ENCODE peak calls at places on chromosomes 5 and 9, in seven cellular contexts. One of them, this sample, is unnamed. For H3K27me3, the result is how much of the 10 kb centered on the place peaks cover.

GRCh38 chr9:109035684-109036423 is 22.6 kb upstream of the CTNNAL1 start:
- DNase-seq in upper lobe of left lung: no peak
- DNase-seq in suprapubic skin: no peak
- DNase-seq in transverse colon: no peak
- DNase-seq in sigmoid colon: no peak
- DNase-seq in H1: no peak
- DNase-seq in ovary: peak
- DNase-seq in this sample: peak

GRCh38 chr9:16985559-16986348 is 115.3 kb upstream of the BNC2 start:
- DNase-seq in upper lobe of left lung: no peak
- DNase-seq in transverse colon: peak
- DNase-seq in sigmoid colon: peak
- DNase-seq in ovary: no peak
- DNase-seq in suprapubic skin: no peak
- DNase-seq in H1: no peak
- DNase-seq in this sample: no peak

GRCh38 chr5:82403724-82404123 is 125.6 kb upstream of the RPS23 start:
- DNase-seq in transverse colon: no peak
- DNase-seq in H1: no peak
- DNase-seq in upper lobe of left lung: no peak
- DNase-seq in suprapubic skin: no peak
- DNase-seq in ovary: no peak
- DNase-seq in sigmoid colon: no peak
- DNase-seq in this sample: no peak

GRCh38 chr9:124022201-124023121 is 10.9 kb downstream of the LHX2 start:
- DNase-seq in transverse colon: no peak
- DNase-seq in H1: no peak
- DNase-seq in suprapubic skin: no peak
- DNase-seq in ovary: no peak
- DNase-seq in sigmoid colon: no peak
- DNase-seq in upper lobe of left lung: peak
- DNase-seq in this sample: no peak

GRCh38 chr9:2229109-2229733 is 214.1 kb downstream of the SMARCA2 start:
- DNase-seq in transverse colon: no peak
- DNase-seq in suprapubic skin: no peak
- DNase-seq in sigmoid colon: no peak
- DNase-seq in H1: no peak
- DNase-seq in upper lobe of left lung: no peak
- DNase-seq in ovary: no peak
- DNase-seq in this sample: no peak

GRCh38 chr9:129697111-129697955 is 31.9 kb downstream of the PRRX2 start:
- DNase-seq in H1: no peak
- DNase-seq in upper lobe of left lung: peak
- DNase-seq in transverse colon: peak
- DNase-seq in ovary: peak
- DNase-seq in suprapubic skin: no peak
- DNase-seq in sigmoid colon: peak
- DNase-seq in this sample: no peak

GRCh38 chr9:136366826-136367225 is 3.3 kb upstream of the DNLZ start:
- DNase-seq in upper lobe of left lung: peak
- DNase-seq in suprapubic skin: no peak
- DNase-seq in ovary: no peak
- DNase-seq in H1: no peak
- DNase-seq in sigmoid colon: no peak
- DNase-seq in transverse colon: no peak
- DNase-seq in this sample: no peak

GRCh38 chr9:95822583-95823431 is 52.7 kb upstream of the ERCC6L2 start:
- DNase-seq in transverse colon: no peak
- DNase-seq in suprapubic skin: no peak
- DNase-seq in H1: no peak
- DNase-seq in sigmoid colon: no peak
- DNase-seq in ovary: no peak
- DNase-seq in upper lobe of left lung: no peak
- DNase-seq in this sample: no peak

GRCh38 chr5:132414634-132415377 is 45.3 kb downstream of the SLC22A5 start:
- DNase-seq in suprapubic skin: no peak
- DNase-seq in sigmoid colon: peak
- DNase-seq in ovary: no peak
- DNase-seq in transverse colon: no peak
- DNase-seq in H1: no peak
- DNase-seq in upper lobe of left lung: no peak
- DNase-seq in this sample: no peak

GRCh38 chr5:3598236-3598635 is 2.6 kb downstream of the IRX1 start:
- DNase-seq in transverse colon: no peak
- DNase-seq in upper lobe of left lung: no peak
- DNase-seq in ovary: no peak
- DNase-seq in suprapubic skin: no peak
- DNase-seq in sigmoid colon: no peak
- DNase-seq in H1: no peak
- DNase-seq in this sample: no peak

GRCh38 chr5:3597727-3598082 is 2.1 kb downstream of the IRX1 start:
- DNase-seq in sigmoid colon: no peak
- DNase-seq in H1: no peak
- DNase-seq in transverse colon: no peak
- DNase-seq in upper lobe of left lung: no peak
- DNase-seq in ovary: no peak
- DNase-seq in suprapubic skin: no peak
- DNase-seq in this sample: no peak

GRCh38 chr5:3596261-3596825 is 711 bp downstream of the IRX1 start:
- DNase-seq in suprapubic skin: no peak
- DNase-seq in ovary: no peak
- DNase-seq in H1: no peak
- DNase-seq in transverse colon: no peak
- DNase-seq in sigmoid colon: no peak
- DNase-seq in upper lobe of left lung: peak
- DNase-seq in this sample: no peak

GRCh38 chr5:3598725-3599282 is 3.2 kb downstream of the IRX1 start:
- DNase-seq in H1: no peak
- DNase-seq in ovary: no peak
- DNase-seq in suprapubic skin: no peak
- DNase-seq in upper lobe of left lung: no peak
- DNase-seq in transverse colon: no peak
- DNase-seq in sigmoid colon: no peak
- DNase-seq in this sample: no peak

DNA sequence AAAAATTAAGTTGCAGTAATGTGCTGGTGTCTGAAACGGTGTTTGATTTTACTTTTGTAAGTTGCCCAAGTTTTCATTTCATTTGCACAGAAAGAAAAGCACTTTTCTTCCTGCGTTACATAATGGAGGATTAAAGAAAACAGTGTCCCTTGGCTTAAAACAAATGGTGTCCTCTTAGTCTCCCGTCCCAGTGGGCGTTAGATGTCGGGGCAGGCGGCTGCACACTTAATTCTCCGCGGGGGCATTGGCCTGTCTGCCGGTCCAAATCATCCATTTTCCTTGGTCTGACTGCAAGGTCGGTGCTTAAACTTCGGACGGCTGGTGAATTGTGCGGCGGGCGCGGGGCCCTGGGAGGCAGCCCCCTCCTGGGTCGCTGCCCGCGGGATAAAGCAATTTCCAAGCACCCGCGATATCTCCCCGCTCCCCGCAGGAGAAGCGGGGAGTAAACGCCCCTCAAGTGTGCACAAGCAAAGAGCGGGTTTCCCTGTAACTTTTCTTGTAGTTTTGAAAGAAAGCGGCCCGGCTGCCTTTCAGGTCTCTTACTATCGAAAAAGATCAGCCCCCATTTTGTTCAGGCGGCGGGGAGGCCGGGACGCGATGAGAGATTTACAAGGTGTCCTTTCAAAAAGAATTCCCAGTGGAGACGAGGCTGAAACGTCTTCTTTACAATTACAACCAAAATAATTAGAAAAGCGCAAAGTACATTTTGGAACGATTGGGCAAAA is 1.5 kb downstream of the IRX1 start:
- DNase-seq in transverse colon: no peak
- DNase-seq in ovary: no peak
- DNase-seq in suprapubic skin: no peak
- DNase-seq in H1: no peak
- DNase-seq in sigmoid colon: no peak
- DNase-seq in upper lobe of left lung: no peak
- DNase-seq in this sample: no peak
- H3K27me3 ChIP-seq in transverse colon: half or more
- H3K27me3 ChIP-seq in ovary: under half
- H3K27me3 ChIP-seq in suprapubic skin: half or more
- H3K27me3 ChIP-seq in H1: half or more
- H3K27me3 ChIP-seq in sigmoid colon: half or more
- H3K27me3 ChIP-seq in upper lobe of left lung: under half
- H3K27me3 ChIP-seq in this sample: half or more

GRCh38 chr9:12759767-12760166 is 15.1 kb upstream of the LURAP1L start:
- DNase-seq in suprapubic skin: no peak
- DNase-seq in H1: no peak
- DNase-seq in sigmoid colon: no peak
- DNase-seq in ovary: no peak
- DNase-seq in upper lobe of left lung: no peak
- DNase-seq in transverse colon: no peak
- DNase-seq in this sample: no peak
- TF ChIP-seq CTCF in suprapubic skin: no peak
- TF ChIP-seq CTCF in H1: no peak
- TF ChIP-seq CTCF in sigmoid colon: no peak
- TF ChIP-seq CTCF in ovary: no peak
- TF ChIP-seq CTCF in upper lobe of left lung: no peak
- TF ChIP-seq CTCF in transverse colon: no peak
- TF ChIP-seq CTCF in this sample: no peak

GRCh38 chr9:4967521-4967920 is 17.6 kb upstream of the JAK2 start:
- DNase-seq in H1: no peak
- DNase-seq in upper lobe of left lung: no peak
- DNase-seq in suprapubic skin: no peak
- DNase-seq in ovary: no peak
- DNase-seq in transverse colon: no peak
- DNase-seq in sigmoid colon: no peak
- DNase-seq in this sample: no peak

GRCh38 chr9:4973246-4973645 is 11.8 kb upstream of the JAK2 start:
- DNase-seq in suprapubic skin: no peak
- DNase-seq in H1: no peak
- DNase-seq in upper lobe of left lung: no peak
- DNase-seq in ovary: no peak
- DNase-seq in sigmoid colon: no peak
- DNase-seq in transverse colon: no peak
- DNase-seq in this sample: no peak

GRCh38 chr9:4969130-4969529 is 15.9 kb upstream of the JAK2 start:
- DNase-seq in H1: no peak
- DNase-seq in upper lobe of left lung: no peak
- DNase-seq in transverse colon: no peak
- DNase-seq in ovary: no peak
- DNase-seq in sigmoid colon: no peak
- DNase-seq in suprapubic skin: no peak
- DNase-seq in this sample: no peak

GRCh38 chr9:4973902-4974301 is 11.2 kb upstream of the JAK2 start:
- DNase-seq in sigmoid colon: no peak
- DNase-seq in H1: no peak
- DNase-seq in upper lobe of left lung: no peak
- DNase-seq in suprapubic skin: no peak
- DNase-seq in ovary: no peak
- DNase-seq in transverse colon: no peak
- DNase-seq in this sample: no peak

GRCh38 chr9:4970970-4971641 is 14.0 kb upstream of the JAK2 start:
- DNase-seq in sigmoid colon: no peak
- DNase-seq in transverse colon: no peak
- DNase-seq in ovary: no peak
- DNase-seq in H1: no peak
- DNase-seq in upper lobe of left lung: no peak
- DNase-seq in suprapubic skin: no peak
- DNase-seq in this sample: peak
- TF ChIP-seq EP300 in sigmoid colon: no peak
- TF ChIP-seq EP300 in transverse colon: no peak
- TF ChIP-seq EP300 in ovary: no peak
- TF ChIP-seq EP300 in H1: no peak
- TF ChIP-seq EP300 in upper lobe of left lung: no peak
- TF ChIP-seq EP300 in suprapubic skin: no peak
- TF ChIP-seq EP300 in this sample: no peak

GRCh38 chr9:91776409-91777365 is 173.3 kb downstream of the ROR2 start:
- DNase-seq in ovary: no peak
- DNase-seq in upper lobe of left lung: no peak
- DNase-seq in H1: no peak
- DNase-seq in sigmoid colon: peak
- DNase-seq in transverse colon: no peak
- DNase-seq in suprapubic skin: no peak
- DNase-seq in this sample: no peak

GRCh38 chr9:91775011-91775707 is 174.9 kb downstream of the ROR2 start:
- DNase-seq in sigmoid colon: peak
- DNase-seq in H1: peak
- DNase-seq in upper lobe of left lung: no peak
- DNase-seq in suprapubic skin: no peak
- DNase-seq in ovary: peak
- DNase-seq in transverse colon: peak
- DNase-seq in this sample: peak

GRCh38 chr9:91777437-91777836 is 172.6 kb downstream of the ROR2 start:
- DNase-seq in suprapubic skin: no peak
- DNase-seq in upper lobe of left lung: no peak
- DNase-seq in ovary: no peak
- DNase-seq in sigmoid colon: peak
- DNase-seq in H1: no peak
- DNase-seq in transverse colon: no peak
- DNase-seq in this sample: no peak

GRCh38 chr9:91775708-91776028 is 174.4 kb downstream of the ROR2 start:
- DNase-seq in sigmoid colon: no peak
- DNase-seq in ovary: no peak
- DNase-seq in suprapubic skin: no peak
- DNase-seq in transverse colon: no peak
- DNase-seq in upper lobe of left lung: no peak
- DNase-seq in H1: no peak
- DNase-seq in this sample: no peak

DNA sequence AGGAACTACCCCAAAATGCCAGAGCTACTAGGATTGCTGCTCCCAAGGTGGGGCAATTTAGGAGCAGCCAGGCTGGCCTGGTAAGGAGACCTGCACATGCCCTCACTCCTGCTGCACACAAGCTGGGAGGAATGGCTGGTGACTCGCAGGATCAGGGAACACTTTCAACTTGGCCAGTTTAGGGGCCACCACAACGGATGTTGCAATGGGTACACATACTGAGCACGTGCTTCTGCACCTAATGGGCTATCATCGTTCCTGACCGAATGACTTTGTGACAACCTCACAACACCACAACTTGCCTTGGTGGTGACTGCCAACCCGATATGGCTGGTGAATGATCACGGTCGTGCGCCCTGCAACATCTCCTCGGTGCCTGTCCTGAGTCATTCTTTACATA is 172.0 kb downstream of the ROR2 start:
- DNase-seq in sigmoid colon: peak
- DNase-seq in suprapubic skin: no peak
- DNase-seq in upper lobe of left lung: no peak
- DNase-seq in transverse colon: no peak
- DNase-seq in H1: no peak
- DNase-seq in ovary: no peak
- DNase-seq in this sample: no peak
- H3K27me3 ChIP-seq in sigmoid colon: under half
- H3K27me3 ChIP-seq in suprapubic skin: under half
- H3K27me3 ChIP-seq in upper lobe of left lung: under half
- H3K27me3 ChIP-seq in transverse colon: under half
- H3K27me3 ChIP-seq in H1: under half
- H3K27me3 ChIP-seq in ovary: under half
- H3K27me3 ChIP-seq in this sample: under half

This sample was measured in stomach.